ENCODE peak calls at places on chromosomes 7 and 10, in ten cellular contexts. W is fibroblast of lung, Q is adrenal gland, C is Karpas-422, L is GM23338, I is K562, N is sigmoid colon, U is small intestine, K is OCI-LY7, J is body of pancreas. G is an unnamed sample.

GRCh38 chr7:94698275-94698674 is 42.3 kb upstream of the SGCE start:
- DNase-seq in W (peak; percentile 81), U (no peak), N (no peak), I (no peak), K (no peak), L (no peak), Q (no peak), C (no peak), J (no peak), G (no peak)

GRCh38 chr7:120053390-120053961 is 219.5 kb upstream of the KCND2 start:
- DNase-seq in U (no peak), N (no peak), K (no peak), I (no peak), C (no peak), Q (no peak), W (peak; percentile 84), J (no peak), L (no peak), G (no peak)

GRCh38 chr10:128429835-128430513 is 303.8 kb upstream of the MKI67 start:
- DNase-seq in W (no peak), Q (no peak), J (no peak), N (no peak), C (no peak), K (no peak), U (no peak), L (peak; percentile 40), I (no peak), G (no peak)

GRCh38 chr10:79930267-79930666 is 18.6 kb downstream of the SFTPD start:
- DNase-seq in K (no peak), Q (no peak), C (no peak), I (no peak), U (no peak), J (no peak), N (no peak), W (no peak), L (no peak), G (no peak)

GRCh38 chr10:125218967-125219366 is 58.6 kb upstream of the CTBP2 start:
- DNase-seq in U (peak; percentile 76), L (no peak), N (no peak), C (no peak), W (no peak), Q (no peak), J (no peak), K (no peak), I (no peak), G (no peak)

GRCh38 chr7:101882595-101883564 is 65.5 kb downstream of the CUX1 start:
- DNase-seq in L (peak; percentile 56), C (peak; percentile 90), N (peak; percentile 97), J (peak; percentile 95), W (peak; percentile 100), I (peak; percentile 75), Q (peak; percentile 86), U (peak; percentile 91), K (peak; percentile 64), G (no peak)

GRCh38 chr10:3702056-3702546 is 82.9 kb downstream of the KLF6 start:
- DNase-seq in N (no peak), I (no peak), J (no peak), K (no peak), W (no peak), Q (no peak), L (no peak), C (no peak), U (no peak), G (no peak)

GRCh38 chr7:6360841-6361240 is 86.9 kb downstream of the DAGLB start:
- DNase-seq in L (no peak), I (no peak), Q (no peak), W (no peak), C (no peak), K (no peak), U (no peak), J (no peak), N (no peak), G (no peak)

GRCh38 chr10:35691522-35692236 is 49.6 kb upstream of the FZD8 start:
- DNase-seq in L (peak; percentile 28), I (no peak), J (no peak), W (no peak), K (no peak), Q (no peak), N (no peak), U (no peak), C (no peak), G (no peak)

GRCh38 chr7:103637080-103637479 is 191.1 kb upstream of the SLC26A5 start:
- DNase-seq in I (no peak), C (no peak), U (no peak), J (no peak), K (no peak), L (no peak), Q (no peak), W (peak; percentile 92), N (no peak), G (no peak)

GRCh38 chr7:151014950-151015349 is 9.3 kb downstream of the ATG9B start:
- DNase-seq in L (no peak), U (peak; percentile 32), I (no peak), W (no peak), K (peak; percentile 35), J (no peak), C (no peak), N (no peak), Q (no peak), G (peak; percentile 48)

DNA sequence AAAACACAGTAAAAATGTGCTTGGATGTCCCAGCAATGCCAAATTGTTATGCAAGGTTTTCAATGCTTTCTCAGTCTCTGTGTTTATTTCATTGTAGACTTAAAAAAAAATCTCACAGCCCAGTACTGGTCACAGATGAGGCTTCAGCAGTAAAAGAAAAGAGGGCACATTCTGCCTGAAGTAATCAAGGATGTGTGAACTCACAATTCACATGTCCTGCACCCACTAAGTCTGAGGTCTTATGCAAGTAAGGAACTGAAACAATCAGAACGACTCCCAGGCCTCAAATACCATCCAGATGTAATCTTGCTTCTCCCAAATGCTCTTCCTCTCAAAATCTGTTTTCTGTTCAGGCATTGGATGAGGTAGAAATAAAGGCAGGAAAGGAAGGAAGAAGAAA is 33.7 kb downstream of the ADRB1 start:
- DNase-seq in L (no peak), U (no peak), K (no peak), I (no peak), C (no peak), Q (no peak), W (no peak), J (no peak), N (no peak), G (no peak)
- H3K27ac ChIP-seq in L (no peak overlapping the region), U (no peak overlapping the region), K (no peak overlapping the region), I (no peak overlapping the region), C (no peak overlapping the region), Q (no peak overlapping the region), W (no peak overlapping the region), J (no peak overlapping the region), N (no peak overlapping the region), G (no peak overlapping the region)

GRCh38 chr7:2813350-2814185 is 30.5 kb downstream of the GNA12 start:
- DNase-seq in U (no peak), I (no peak), L (peak; percentile 1), C (no peak), Q (no peak), J (no peak), N (peak; percentile 46), W (no peak), K (no peak), G (no peak)

GRCh38 chr7:2811476-2812118 is 32.5 kb downstream of the GNA12 start:
- DNase-seq in K (no peak), I (no peak), Q (no peak), C (no peak), N (peak; percentile 74), L (peak; percentile 3), W (peak; percentile 18), J (no peak), U (no peak), G (no peak)

GRCh38 chr7:2812119-2812487 is 32.0 kb downstream of the GNA12 start:
- DNase-seq in L (no peak), Q (no peak), U (no peak), K (no peak), N (peak; percentile 24), I (no peak), J (no peak), C (no peak), W (peak; percentile 75), G (no peak)

GRCh38 chr7:2814186-2814530 is 29.9 kb downstream of the GNA12 start:
- DNase-seq in I (no peak), J (no peak), N (peak; percentile 55), L (no peak), Q (no peak), C (no peak), K (no peak), W (no peak), U (no peak), G (no peak)

GRCh38 chr7:2812831-2813230 is 31.3 kb downstream of the GNA12 start:
- DNase-seq in I (no peak), K (no peak), U (no peak), L (peak; percentile 1), N (peak; percentile 63), J (no peak), Q (no peak), C (no peak), W (no peak), G (no peak)
- H3K27ac ChIP-seq in I (no peak overlapping the region), K (no peak overlapping the region), U (peak overlapping the region; percentile 42), L (peak overlapping the region; percentile 46), N (peak overlapping the region; percentile 55), J (no peak overlapping the region), Q (no peak overlapping the region), C (no peak overlapping the region), W (peak overlapping the region; percentile 82), G (no peak overlapping the region)

GRCh38 chr10:77350134-77350533 is 287.5 kb downstream of the KCNMA1 start:
- DNase-seq in W (no peak), Q (no peak), J (no peak), U (no peak), N (no peak), K (no peak), L (no peak), C (no peak), I (no peak), G (no peak)

GRCh38 chr10:77348082-77348481 is 289.5 kb downstream of the KCNMA1 start:
- DNase-seq in N (no peak), W (peak; percentile 39), Q (no peak), I (no peak), K (no peak), L (no peak), C (no peak), U (no peak), J (no peak), G (no peak)

GRCh38 chr10:77349226-77349625 is 288.4 kb downstream of the KCNMA1 start:
- DNase-seq in J (no peak), U (no peak), N (no peak), K (no peak), W (peak; percentile 34), L (no peak), Q (no peak), C (no peak), I (no peak), G (no peak)

GRCh38 chr10:77350711-77351119 is 286.9 kb downstream of the KCNMA1 start:
- DNase-seq in I (peak; percentile 68), U (peak; percentile 25), J (peak; percentile 41), Q (peak; percentile 80), K (no peak), L (no peak), C (no peak), N (peak; percentile 76), W (peak; percentile 100), G (no peak)

GRCh38 chr10:77348711-77349110 is 288.9 kb downstream of the KCNMA1 start:
- DNase-seq in L (no peak), W (peak; percentile 50), Q (no peak), J (no peak), U (no peak), C (no peak), K (no peak), I (no peak), N (no peak), G (no peak)
- H3K27ac ChIP-seq in L (no peak overlapping the region), W (no peak overlapping the region), Q (no peak overlapping the region), J (no peak overlapping the region), U (no peak overlapping the region), C (no peak overlapping the region), K (no peak overlapping the region), I (no peak overlapping the region), N (peak overlapping the region; percentile 68), G (no peak overlapping the region)

GRCh38 chr7:114658188-114658587 is 243.6 kb downstream of the FOXP2 start:
- DNase-seq in W (no peak), J (no peak), K (no peak), U (no peak), N (no peak), L (no peak), I (no peak), Q (no peak), C (no peak), G (no peak)
- H3K27ac ChIP-seq in W (no peak overlapping the region), J (no peak overlapping the region), K (no peak overlapping the region), U (no peak overlapping the region), N (peak overlapping the region; percentile 57), L (no peak overlapping the region), I (no peak overlapping the region), Q (no peak overlapping the region), C (no peak overlapping the region), G (no peak overlapping the region)